ENCODE peak calls at places on chromosomes 1 and 21, in six cellular contexts. B is uterus, U is IMR-90, X is DMS 273 treated with DMSO at 0.1 percent for 48 hours, Y is cardiac muscle cell, Z is NB4. H is an unnamed sample.

GRCh38 chr21:35394634-35395369 is 345.7 kb upstream of the RUNX1 start:
- DNase-seq in B (no peak), U (no peak), X (no peak), Y (no peak), Z (peak), H (no peak)

GRCh38 chr21:44085491-44086321 is 21.5 kb upstream of the PWP2 start:
- DNase-seq in B (no peak), U (no peak), X (no peak), Y (peak), Z (peak), H (no peak)

GRCh38 chr1:33099290-33100118 is 18.6 kb downstream of the AZIN2 start:
- DNase-seq in B (no peak), U (peak), X (no peak), Y (peak), Z (peak), H (no peak)

GRCh38 chr1:245673920-245674414 is 519.2 kb downstream of the KIF26B start:
- DNase-seq in B (no peak), U (peak), X (no peak), Y (peak), Z (peak), H (no peak)

GRCh38 chr1:53140451-53140850 is 2.0 kb downstream of the SLC1A7 start:
- DNase-seq in B (no peak), U (no peak), X (no peak), Y (no peak), Z (no peak), H (no peak)

GRCh38 chr1:234844479-234845031 is 234.6 kb upstream of the IRF2BP2 start:
- DNase-seq in B (no peak), U (peak), X (no peak), Y (no peak), Z (peak), H (no peak)

GRCh38 chr1:12604114-12604874 is 13.7 kb downstream of the DHRS3 start:
- DNase-seq in B (peak), U (peak), X (no peak), Y (peak), Z (peak), H (no peak)

GRCh38 chr1:246772686-246773085 is 48.5 kb downstream of the SCCPDH start:
- DNase-seq in B (no peak), U (no peak), X (no peak), Y (no peak), Z (no peak), H (no peak)